ENCODE peak calls at places on chromosomes 11 and 22, in eight cellular contexts. P is ovary; H is body of pancreas; J is right lobe of liver; T is prostate gland; K is SK-N-SH; F is CD8-positive, alpha-beta memory T cell; O is CD4-positive, CD25-positive, alpha-beta regulatory T cell. X is an unnamed sample. For H3K4me1, the result is how much of the 10 kb centered on the place peaks cover.

GRCh38 chr11:128965485-128965884 is 22.8 kb upstream of the TP53AIP1 start:
- DNase-seq in K (no peak), T (no peak), J (no peak), O (peak), H (no peak), F (no peak), P (no peak), X (no peak)

GRCh38 chr11:86802601-86803051 is 2.3 kb downstream of the PRSS23 start:
- DNase-seq in K (peak), O (peak), P (no peak), T (peak), H (peak), J (no peak), F (no peak), X (no peak)

GRCh38 chr11:122230387-122230760 is 114.4 kb upstream of the BLID start:
- DNase-seq in P (no peak), J (no peak), O (no peak), T (no peak), K (no peak), H (no peak), F (no peak), X (no peak)

GRCh38 chr11:8233691-8234424 is 29.8 kb downstream of the LMO1 start:
- DNase-seq in H (no peak), O (no peak), J (no peak), K (peak), T (no peak), F (no peak), P (no peak), X (no peak)

GRCh38 chr11:70637949-70638598 is 239.7 kb downstream of the CTTN start:
- DNase-seq in O (no peak), F (no peak), T (no peak), J (no peak), P (no peak), K (no peak), H (no peak), X (no peak)

GRCh38 chr22:39532215-39533071 is at the start of gene RPS19BP1:
- DNase-seq in H (peak), O (peak), J (peak), F (peak), T (peak), K (peak), P (peak), X (peak)

GRCh38 chr11:130024356-130024755 is 21.7 kb upstream of the PRDM10 start:
- DNase-seq in K (no peak), T (no peak), H (no peak), F (no peak), O (no peak), P (no peak), J (no peak), X (no peak)

GRCh38 chr11:12942157-12942556 is 67.0 kb upstream of the RASSF10 start:
- DNase-seq in J (no peak), K (no peak), H (no peak), F (no peak), O (no peak), P (no peak), T (no peak), X (no peak)

GRCh38 chr11:131866535-131867400 is 496.4 kb downstream of the NTM start:
- DNase-seq in J (no peak), P (no peak), K (no peak), T (no peak), O (no peak), H (no peak), F (no peak), X (no peak)

GRCh38 chr22:21450320-21450831 is 16.8 kb upstream of the TMEM191C start:
- DNase-seq in O (no peak), K (peak), P (peak), H (no peak), J (peak), T (peak), F (no peak), X (no peak)

GRCh38 chr11:32438883-32439487 is 3.6 kb upstream of the WT1 start:
- DNase-seq in T (no peak), P (peak), F (no peak), H (no peak), K (peak), J (no peak), O (no peak), X (no peak)

GRCh38 chr11:119012629-119013170 is 5.4 kb downstream of the RPS25 start:
- DNase-seq in K (no peak), J (no peak), O (no peak), F (no peak), P (no peak), H (no peak), T (no peak), X (no peak)

GRCh38 chr11:17152306-17152705 is 55.5 kb downstream of the PIK3C2A start:
- DNase-seq in O (no peak), T (no peak), J (no peak), P (no peak), K (no peak), H (no peak), F (no peak), X (no peak)

GRCh38 chr22:36838119-36839030 is 21.5 kb upstream of the PVALB start:
- DNase-seq in O (no peak), K (no peak), T (no peak), H (no peak), F (no peak), P (no peak), J (no peak), X (no peak)

GRCh38 chr11:110296226-110297081 is at the start of gene RDX:
- DNase-seq in O (peak), P (peak), F (peak), J (peak), H (peak), K (peak), T (peak), X (peak)
- H3K4me3 ChIP-seq in O (peak), P (peak), F (peak), J (peak), H (peak), K (peak), T (peak), X (peak)

GRCh38 chr22:19978748-19979147 is 37.1 kb upstream of the TXNRD2 start:
- DNase-seq in P (no peak), J (no peak), H (no peak), O (no peak), T (no peak), F (no peak), K (no peak), X (no peak)
- H3K4me1 ChIP-seq in P (under half), J (under half), H (under half), O (under half), T (under half), F (under half), K (under half), X (under half)

DNA sequence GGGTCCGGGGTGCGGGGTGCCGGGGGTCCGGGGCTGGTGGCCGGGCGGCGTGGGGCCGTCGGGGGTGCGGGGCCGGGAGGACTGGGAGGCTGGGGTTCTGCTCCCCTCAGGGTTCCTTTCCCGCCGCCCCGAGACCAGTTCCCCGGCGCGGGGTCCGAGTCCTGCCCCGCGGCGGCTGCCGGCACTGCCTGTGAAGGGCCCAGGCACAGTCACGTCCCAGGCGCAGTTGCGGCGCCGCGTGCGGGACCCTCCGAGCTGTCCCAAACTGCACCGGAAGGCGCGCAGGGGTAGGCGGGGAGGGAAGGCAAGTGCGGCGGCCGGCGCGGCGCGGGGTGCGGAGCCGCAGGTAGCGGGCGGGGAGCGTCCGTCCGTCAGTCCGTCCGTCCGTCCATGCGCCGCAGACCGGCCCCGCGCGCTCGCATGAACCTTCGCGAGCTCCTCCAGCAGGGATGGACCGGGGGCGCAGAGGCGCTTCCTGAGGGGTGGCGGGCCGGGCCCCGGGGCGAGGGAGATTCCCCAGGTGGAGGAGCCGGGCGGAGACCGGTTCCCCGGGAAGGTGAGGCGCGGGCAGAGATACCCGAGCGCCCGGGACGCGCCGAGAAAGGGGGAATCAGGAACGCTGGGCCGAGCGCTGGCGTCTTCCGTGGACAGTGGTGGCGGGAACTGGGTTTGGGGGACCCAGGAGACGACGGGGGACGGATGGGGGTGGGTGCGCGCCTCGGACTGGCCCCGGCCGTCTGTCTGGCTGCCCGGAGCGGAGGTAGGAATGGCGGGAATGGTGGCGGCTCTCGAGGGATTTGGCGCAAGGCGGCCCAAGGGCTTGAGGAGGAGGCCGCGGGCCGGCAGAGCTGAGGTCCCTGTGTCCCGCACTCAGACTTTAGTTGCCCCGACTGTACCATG is 3.1 kb upstream of the ADORA2A start:
- DNase-seq in T (no peak), K (no peak), J (peak), P (no peak), O (peak), F (peak), H (no peak), X (no peak)
- H3K27ac ChIP-seq in T (peak), K (peak), J (peak), P (no peak), O (peak), F (no peak), H (no peak), X (no peak)

GRCh38 chr22:31790240-31790639 is 36.4 kb downstream of the DEPDC5 start:
- DNase-seq in H (no peak), K (no peak), P (no peak), F (no peak), J (no peak), T (no peak), O (no peak), X (no peak)

GRCh38 chr22:31789803-31790202 is 36.0 kb downstream of the DEPDC5 start:
- DNase-seq in P (no peak), O (no peak), H (no peak), J (no peak), T (no peak), F (no peak), K (no peak), X (no peak)
- H3K4me3 ChIP-seq in P (no peak), O (no peak), H (no peak), J (no peak), T (no peak), F (no peak), K (no peak), X (no peak)

GRCh38 chr11:68331338-68331947 is 19.1 kb downstream of the LRP5 start:
- DNase-seq in J (peak), P (peak), T (no peak), H (no peak), O (peak), K (no peak), F (no peak), X (no peak)

GRCh38 chr11:68329993-68330699 is 17.8 kb downstream of the LRP5 start:
- DNase-seq in O (no peak), H (no peak), P (peak), T (no peak), J (no peak), K (peak), F (no peak), X (no peak)

GRCh38 chr11:68329496-68329895 is 17.1 kb downstream of the LRP5 start:
- DNase-seq in T (no peak), J (no peak), P (peak), H (no peak), K (no peak), O (no peak), F (no peak), X (no peak)

GRCh38 chr11:68332186-68332585 is 19.8 kb downstream of the LRP5 start:
- DNase-seq in O (no peak), T (no peak), P (no peak), H (no peak), F (no peak), J (no peak), K (no peak), X (no peak)

GRCh38 chr11:68330700-68331337 is 18.4 kb downstream of the LRP5 start:
- DNase-seq in O (no peak), H (no peak), J (no peak), T (no peak), K (peak), F (no peak), P (peak), X (no peak)
- H3K4me1 ChIP-seq in O (under half), H (half or more), J (under half), T (under half), K (half or more), F (half or more), P (under half), X (under half)

GRCh38 chr11:65650547-65651338 is 12.0 kb downstream of the RELA start:
- DNase-seq in F (no peak), P (peak), O (no peak), J (peak), T (peak), H (peak), K (no peak), X (no peak)

GRCh38 chr11:65651589-65652510 is 10.9 kb downstream of the RELA start:
- DNase-seq in J (peak), T (peak), P (peak), K (no peak), H (peak), F (no peak), O (no peak), X (no peak)

GRCh38 chr11:65652511-65653228 is 10.0 kb downstream of the RELA start:
- DNase-seq in F (peak), T (peak), J (peak), P (peak), O (peak), K (peak), H (peak), X (peak)

GRCh38 chr11:65649656-65650546 is 12.0 kb downstream of the SIPA1 start:
- DNase-seq in J (peak), O (no peak), F (no peak), T (no peak), H (no peak), P (no peak), K (no peak), X (no peak)

DNA sequence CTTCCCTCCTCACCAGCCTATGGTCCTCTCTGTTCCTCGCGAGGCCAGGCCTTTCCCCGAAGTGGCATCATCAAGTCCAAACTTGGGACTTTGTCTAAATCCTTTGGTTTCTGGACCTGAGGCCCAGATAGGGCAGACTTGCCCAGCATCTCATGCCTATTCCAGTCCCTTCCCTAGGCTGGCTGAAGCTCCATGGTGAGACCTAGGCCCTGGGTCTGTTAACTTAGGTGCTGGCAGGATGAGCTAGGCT is 11.5 kb downstream of the RELA start:
- DNase-seq in H (no peak), T (no peak), J (no peak), O (no peak), K (no peak), P (peak), F (no peak), X (no peak)
- H3K27ac ChIP-seq in H (peak), T (peak), J (peak), O (peak), K (peak), P (peak), F (no peak), X (no peak)

GRCh38 chr11:92226331-92227232 is 2.0 kb downstream of the FAT3 start:
- DNase-seq in P (peak), J (no peak), F (no peak), O (no peak), H (peak), T (no peak), K (peak), X (no peak)
- H3K4me3 ChIP-seq in P (peak), J (no peak), F (no peak), O (no peak), H (no peak), T (peak), K (peak), X (no peak)

GRCh38 chr11:62538470-62539237 is 8.0 kb downstream of the AHNAK start:
- DNase-seq in H (no peak), O (peak), F (no peak), T (no peak), J (no peak), P (no peak), K (no peak), X (no peak)
- H3K4me1 ChIP-seq in H (under half), O (half or more), F (half or more), T (under half), J (under half), P (under half), K (under half), X (under half)